ENCODE peak calls at places on chromosomes 2 and 18, in eight cellular contexts. W is GM23338, T is tibial artery, P is sigmoid colon, V is transverse colon, O is upper lobe of left lung, A is H9, R is breast epithelium. D is an unnamed sample.

GRCh38 chr2:110789706-110790105 is 57.3 kb downstream of the ACOXL start:
- DNase-seq in O (no peak), T (no peak), A (no peak), W (no peak), R (no peak), V (no peak), P (no peak), D (no peak)

GRCh38 chr2:231671617-231672350 is 36.5 kb upstream of the PTMA start:
- DNase-seq in W (no peak), V (peak), T (no peak), R (no peak), P (no peak), O (no peak), A (no peak), D (no peak)

GRCh38 chr2:198597648-198598047 is 793.3 kb downstream of the PLCL1 start:
- DNase-seq in V (no peak), W (no peak), A (no peak), O (no peak), R (no peak), P (no peak), T (no peak), D (no peak)

GRCh38 chr18:57630759-57631660 is 9.4 kb upstream of the NARS1 start:
- DNase-seq in R (no peak), O (no peak), W (no peak), A (no peak), V (no peak), T (no peak), P (no peak), D (no peak)

GRCh38 chr2:159461076-159461475 is 155.3 kb downstream of the BAZ2B start:
- DNase-seq in P (no peak), V (no peak), W (no peak), O (no peak), A (no peak), T (no peak), R (no peak), D (no peak)

GRCh38 chr2:109348645-109349554 is 219.9 kb downstream of the SH3RF3 start:
- DNase-seq in O (no peak), V (no peak), R (no peak), P (no peak), T (no peak), W (no peak), A (no peak), D (peak)

GRCh38 chr2:37871453-37872191 is 53.5 kb upstream of the RMDN2 start:
- DNase-seq in O (no peak), W (no peak), A (no peak), P (no peak), R (no peak), V (no peak), T (no peak), D (no peak)

GRCh38 chr18:62347091-62347506 is 22.0 kb downstream of the TNFRSF11A start:
- DNase-seq in P (no peak), O (no peak), W (peak), A (no peak), R (no peak), V (no peak), T (no peak), D (no peak)

GRCh38 chr2:113138428-113139322 is 11.3 kb downstream of the IL1RN start:
- DNase-seq in T (no peak), A (no peak), W (peak), R (no peak), V (no peak), O (no peak), P (no peak), D (no peak)

GRCh38 chr2:7748717-7749415 is 831.7 kb downstream of the RNF144A start:
- DNase-seq in O (no peak), V (no peak), R (peak), W (no peak), P (no peak), T (no peak), A (no peak), D (no peak)

GRCh38 chr2:157780211-157780610 is 95.9 kb downstream of the ACVR1 start:
- DNase-seq in O (no peak), R (no peak), V (no peak), W (no peak), T (no peak), P (no peak), A (no peak), D (no peak)

GRCh38 chr2:157779794-157780193 is 96.3 kb downstream of the ACVR1 start:
- DNase-seq in T (no peak), A (no peak), P (no peak), O (no peak), W (no peak), R (no peak), V (no peak), D (no peak)

GRCh38 chr2:157783180-157783579 is 93.0 kb downstream of the ACVR1 start:
- DNase-seq in W (no peak), R (no peak), T (no peak), V (no peak), O (no peak), P (no peak), A (no peak), D (no peak)

GRCh38 chr2:157784169-157784822 is 91.8 kb downstream of the ACVR1 start:
- DNase-seq in R (peak), V (peak), T (peak), W (peak), P (peak), O (peak), A (peak), D (no peak)

GRCh38 chr2:157782057-157782845 is 93.9 kb downstream of the ACVR1 start:
- DNase-seq in P (no peak), W (peak), V (no peak), A (no peak), O (no peak), T (no peak), R (no peak), D (no peak)
- TF ChIP-seq CTCF in P (no peak), W (peak), V (no peak), A (peak), O (no peak), T (peak), R (no peak), D (peak)

DNA sequence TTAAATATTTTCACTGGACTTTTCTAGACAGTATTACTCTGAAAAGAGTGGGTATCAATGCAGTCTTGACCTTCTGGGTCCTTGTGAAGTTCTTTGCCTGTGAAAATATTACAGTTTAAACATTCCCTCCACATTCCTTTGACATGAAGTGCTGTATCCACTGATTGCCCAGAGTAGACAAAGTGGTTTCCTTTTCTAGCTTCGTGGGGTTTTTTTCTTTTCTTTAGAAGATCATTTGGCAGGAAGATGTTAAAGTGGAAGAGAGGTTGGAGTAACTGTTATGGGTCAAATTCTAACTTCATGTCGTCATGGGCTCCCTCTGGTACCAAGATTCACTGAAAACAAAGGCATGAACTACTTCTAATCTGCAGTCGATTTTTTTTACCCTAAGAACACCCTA is 496.9 kb downstream of the EPHA4 start:
- DNase-seq in V (no peak), O (no peak), W (no peak), T (no peak), A (no peak), R (no peak), P (no peak), D (no peak)
- H3K27ac ChIP-seq in V (no peak), O (no peak), W (no peak), T (no peak), A (no peak), R (no peak), P (no peak), D (no peak)

GRCh38 chr2:207012461-207012860 is 73.1 kb downstream of the CPO start:
- DNase-seq in R (no peak), A (no peak), W (no peak), O (no peak), V (no peak), T (no peak), P (no peak), D (no peak)

GRCh38 chr2:207008105-207008990 is 69.0 kb downstream of the CPO start:
- DNase-seq in T (no peak), R (no peak), O (no peak), A (peak), W (peak), P (no peak), V (no peak), D (no peak)
- TF ChIP-seq CTCF in T (no peak), R (peak), O (no peak), A (peak), W (peak), P (no peak), V (no peak), D (no peak)

DNA sequence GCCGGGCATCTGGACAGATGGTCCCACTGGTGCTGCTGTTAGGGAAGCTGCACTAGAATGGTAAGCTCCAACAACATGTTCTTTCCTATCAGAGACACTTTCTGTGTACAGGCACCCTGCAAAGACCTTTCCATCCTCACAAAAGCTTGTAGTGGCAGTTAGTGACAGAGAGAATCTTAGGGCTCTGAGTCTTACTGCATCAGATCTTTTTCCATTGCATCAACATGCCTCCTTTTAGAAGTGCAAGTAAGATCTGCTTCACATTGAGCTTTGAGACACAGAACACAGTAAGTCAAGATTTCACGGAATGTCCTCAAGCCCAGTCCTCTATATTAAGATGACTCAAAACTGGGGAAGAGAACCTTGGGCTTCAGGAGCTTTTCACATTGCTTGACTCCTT is 52.6 kb downstream of the ARL4C start:
- DNase-seq in A (no peak), O (no peak), R (no peak), W (no peak), P (no peak), T (no peak), V (no peak), D (no peak)
- H3K27ac ChIP-seq in A (no peak), O (no peak), R (no peak), W (no peak), P (no peak), T (no peak), V (peak), D (peak)

GRCh38 chr2:200616656-200617055 is 30.8 kb downstream of the AOX1 start:
- DNase-seq in P (no peak), A (no peak), V (no peak), T (no peak), O (no peak), R (no peak), W (no peak), D (no peak)

GRCh38 chr2:200617089-200618050 is 31.6 kb downstream of the AOX1 start:
- DNase-seq in A (no peak), V (no peak), W (no peak), T (no peak), O (no peak), R (no peak), P (no peak), D (no peak)

GRCh38 chr2:200619275-200619674 is 33.5 kb downstream of the AOX1 start:
- DNase-seq in R (no peak), V (no peak), W (no peak), T (no peak), A (no peak), P (no peak), O (no peak), D (no peak)

GRCh38 chr2:200618051-200618419 is 32.2 kb downstream of the AOX1 start:
- DNase-seq in O (no peak), A (no peak), R (no peak), T (no peak), P (no peak), W (no peak), V (no peak), D (no peak)

DNA sequence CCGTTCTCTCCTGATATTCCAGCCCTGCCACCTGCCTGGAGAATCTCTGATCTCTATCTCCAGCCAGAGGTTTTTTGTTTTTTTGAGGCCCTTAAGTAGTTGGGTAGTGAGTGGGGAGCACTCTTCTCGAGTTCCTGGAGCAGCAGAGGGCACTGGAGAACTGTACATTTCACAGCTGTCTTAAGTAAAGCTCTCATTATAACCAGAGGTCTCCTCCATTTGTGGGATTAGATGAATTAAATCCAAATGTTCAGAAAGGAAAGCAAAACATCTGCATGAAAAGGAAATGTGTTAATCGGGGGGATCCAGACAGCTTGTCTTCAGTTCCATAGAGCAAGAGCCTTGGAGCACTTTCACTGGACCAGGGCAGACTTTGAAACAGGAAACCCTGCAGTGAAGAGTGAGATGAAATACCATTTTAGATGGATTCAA is 32.8 kb downstream of the AOX1 start:
- DNase-seq in T (no peak), P (no peak), R (no peak), W (no peak), V (no peak), O (no peak), A (no peak), D (no peak)
- TF ChIP-seq CTCF in T (no peak), P (no peak), R (no peak), W (no peak), V (no peak), O (no peak), A (no peak), D (no peak)

GRCh38 chr2:42567389-42567788 is 1.0 kb upstream of the MTA3 start:
- DNase-seq in A (no peak), V (no peak), T (no peak), W (peak), R (no peak), O (no peak), P (no peak), D (no peak)
- H3K27ac ChIP-seq in A (no peak), V (peak), T (peak), W (peak), R (peak), O (peak), P (peak), D (no peak)

DNA sequence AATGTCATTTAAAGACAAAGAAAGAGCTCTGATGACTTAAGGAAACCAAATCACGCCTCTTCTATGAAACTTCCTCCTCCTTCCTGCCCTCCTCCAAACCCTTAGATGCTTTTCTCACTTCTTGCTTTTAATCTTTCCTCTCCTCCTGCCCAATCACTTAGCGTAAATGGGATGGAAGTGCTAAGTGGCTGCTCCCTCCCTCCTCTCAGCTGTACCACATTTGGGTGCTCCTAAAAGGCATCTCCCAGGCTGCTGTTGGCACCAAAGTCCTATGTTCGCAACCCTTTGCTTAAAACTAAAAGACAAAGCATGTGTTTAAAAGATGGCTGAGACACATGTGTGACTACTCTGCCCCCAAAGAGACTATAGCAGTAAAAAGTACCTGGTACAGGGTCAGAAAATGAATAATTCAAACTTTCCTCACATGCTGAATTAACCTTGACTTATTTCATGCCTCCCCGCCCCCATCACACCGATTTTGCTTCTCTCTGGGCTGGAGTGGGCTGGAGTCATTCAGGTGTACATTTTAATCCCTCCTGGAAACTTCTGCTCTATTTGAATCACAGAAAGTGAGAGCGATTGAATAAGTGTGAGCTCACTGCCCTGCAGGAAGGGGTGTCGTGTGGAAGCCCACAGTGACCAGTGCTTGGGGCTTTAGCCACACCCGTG is 59.2 kb upstream of the KLF7 start:
- DNase-seq in A (no peak), O (no peak), W (peak), V (no peak), R (no peak), T (no peak), P (no peak), D (no peak)
- TF ChIP-seq CTCF in A (no peak), O (no peak), W (no peak), V (no peak), R (no peak), T (no peak), P (no peak), D (no peak)

DNA sequence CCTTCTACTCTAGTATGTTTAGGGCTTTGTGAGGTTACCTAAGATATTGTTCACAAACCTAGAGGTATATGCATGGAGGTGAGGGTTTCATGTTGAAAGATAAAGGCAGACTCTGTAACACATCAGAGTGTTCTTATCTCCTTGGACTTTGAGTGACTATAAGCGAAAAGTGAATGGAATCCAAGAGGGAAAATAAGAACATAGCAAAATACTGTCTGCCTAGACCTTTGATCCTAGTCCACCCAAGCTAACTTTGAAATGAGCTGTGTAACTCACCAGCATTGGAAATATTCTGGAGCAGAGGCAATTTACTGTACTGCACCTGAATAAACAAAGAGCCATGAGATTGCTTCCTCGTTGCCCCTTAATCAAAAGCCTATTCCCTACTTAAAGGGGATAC is 28.2 kb upstream of the GALNT1 start:
- DNase-seq in W (no peak), R (no peak), A (no peak), V (no peak), P (no peak), O (no peak), T (no peak), D (no peak)
- H3K27ac ChIP-seq in W (no peak), R (no peak), A (no peak), V (no peak), P (no peak), O (no peak), T (no peak), D (no peak)

D was measured in CD4-positive, alpha-beta T cell.